ENCODE peak calls at places on chromosome 13, in four cellular contexts. M is left ventricle myocardium inferior, K is thoracic aorta, E is colonic mucosa. D is an unnamed sample.

GRCh38 chr13:31775686-31776085 is 36.4 kb downstream of the RXFP2 start:
- DNase-seq in M (peak), K (no peak), E (no peak), D (no peak)

GRCh38 chr13:75876371-75877050 is 240.4 kb downstream of the LMO7 start:
- DNase-seq in K (no peak), M (peak), E (peak), D (peak)

GRCh38 chr13:110129539-110130186 is 177.3 kb downstream of the COL4A1 start:
- DNase-seq in M (no peak), E (no peak), K (no peak), D (no peak)

GRCh38 chr13:76889254-76889653 is 3.0 kb upstream of the KCTD12 start:
- DNase-seq in M (no peak), E (no peak), K (no peak), D (no peak)

GRCh38 chr13:39377699-39378098 is 225.3 kb downstream of the LHFPL6 start:
- DNase-seq in E (no peak), K (no peak), M (no peak), D (no peak)

GRCh38 chr13:34161829-34162544 is 344.0 kb downstream of the RFC3 start:
- DNase-seq in M (no peak), K (no peak), E (no peak), D (no peak)

GRCh38 chr13:50800091-50800739 is 43.3 kb downstream of the DLEU7 start:
- DNase-seq in M (no peak), K (no peak), E (no peak), D (no peak)

GRCh38 chr13:99895999-99896695 is 75.4 kb downstream of the ZIC5 start:
- DNase-seq in E (no peak), M (no peak), K (no peak), D (no peak)

GRCh38 chr13:35990196-35990595 is 141.0 kb downstream of the DCLK1 start:
- DNase-seq in E (no peak), M (no peak), K (no peak), D (no peak)

DNA sequence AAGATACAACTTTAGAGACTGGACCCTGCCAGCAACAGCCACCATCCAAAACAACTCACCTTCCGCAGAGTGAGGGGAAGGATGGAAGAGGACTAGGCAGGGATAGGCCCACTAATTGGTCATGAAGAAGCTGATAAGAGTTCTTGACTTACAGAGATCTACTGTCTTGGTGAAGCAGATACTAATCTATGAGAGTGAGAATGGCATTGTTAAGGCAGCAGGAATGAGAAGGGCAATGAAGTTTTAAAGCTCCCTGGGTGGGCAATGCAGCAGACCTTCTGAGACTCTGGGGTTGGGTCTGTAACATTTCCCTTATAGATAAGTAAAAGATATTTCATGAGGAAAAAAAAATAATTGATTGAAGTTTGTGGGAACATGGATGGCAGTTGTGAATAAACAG is 63.7 kb downstream of the KLF12 start:
- DNase-seq in K (no peak), E (no peak), M (no peak), D (peak)
- H3K4me3 ChIP-seq in K (no peak), E (no peak), M (no peak), D (peak)

DNA sequence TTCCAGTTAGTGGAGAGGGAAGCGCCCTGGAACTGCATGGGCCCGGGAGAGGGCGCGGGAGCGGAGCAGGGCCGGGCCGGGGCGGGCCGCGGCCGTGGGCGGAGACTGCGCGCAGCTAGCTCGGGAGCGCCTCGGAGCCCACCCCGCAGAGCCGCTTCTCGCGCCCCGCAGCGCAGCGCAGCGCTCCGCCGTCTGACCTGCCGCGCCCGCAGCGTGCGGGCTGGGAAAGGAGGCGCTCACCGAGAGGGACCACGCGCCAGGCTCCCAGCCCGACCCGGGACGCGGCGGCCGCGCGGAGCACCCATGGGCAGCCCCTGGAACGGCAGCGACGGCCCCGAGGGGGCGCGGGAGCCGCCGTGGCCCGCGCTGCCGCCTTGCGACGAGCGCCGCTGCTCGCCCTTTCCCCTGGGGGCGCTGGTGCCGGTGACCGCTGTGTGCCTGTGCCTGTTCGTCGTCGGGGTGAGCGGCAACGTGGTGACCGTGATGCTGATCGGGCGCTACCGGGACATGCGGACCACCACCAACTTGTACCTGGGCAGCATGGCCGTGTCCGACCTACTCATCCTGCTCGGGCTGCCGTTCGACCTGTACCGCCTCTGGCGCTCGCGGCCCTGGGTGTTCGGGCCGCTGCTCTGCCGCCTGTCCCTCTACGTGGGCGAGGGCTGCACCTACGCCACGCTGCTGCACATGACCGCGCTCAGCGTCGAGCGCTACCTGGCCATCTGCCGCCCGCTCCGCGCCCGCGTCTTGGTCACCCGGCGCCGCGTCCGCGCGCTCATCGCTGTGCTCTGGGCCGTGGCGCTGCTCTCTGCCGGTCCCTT is at the start of gene MLNR:
- DNase-seq in E (peak), M (no peak), K (no peak), D (no peak)
- H3K4me3 ChIP-seq in E (peak), M (peak), K (peak), D (no peak)

DNA sequence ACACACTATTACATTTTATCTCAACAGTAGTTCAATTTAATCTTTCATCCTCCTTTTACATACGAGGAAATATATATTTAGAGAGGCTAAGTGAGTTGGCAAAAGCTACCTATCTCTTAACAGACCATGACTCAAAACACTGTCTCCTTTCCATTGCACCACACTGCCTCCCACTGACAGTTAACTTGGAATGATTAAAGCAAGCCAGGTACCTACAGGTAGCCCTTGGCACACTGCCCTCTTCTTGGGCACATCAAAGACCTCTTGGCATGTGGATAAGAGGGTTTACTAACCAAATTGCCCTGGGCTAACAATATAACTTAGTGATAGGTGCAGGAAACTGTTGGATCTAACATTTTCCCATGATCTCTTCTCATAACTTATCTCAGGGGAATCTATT is 1.9 kb downstream of the ABHD13 start:
- DNase-seq in K (no peak), M (no peak), E (peak), D (no peak)
- H3K4me3 ChIP-seq in K (peak), M (peak), E (peak), D (peak)

GRCh38 chr13:26253787-26254582 is at the start of gene CDK8:
- DNase-seq in K (peak), E (peak), M (peak), D (peak)

GRCh38 chr13:26253262-26253786 is 605 bp upstream of the CDK8 start:
- DNase-seq in E (no peak), K (no peak), M (no peak), D (no peak)

GRCh38 chr13:26257049-26257448 is 3.1 kb downstream of the CDK8 start:
- DNase-seq in K (no peak), E (no peak), M (no peak), D (no peak)

GRCh38 chr13:26254583-26255102 is 714 bp downstream of the CDK8 start:
- DNase-seq in E (peak), K (peak), M (peak), D (peak)

GRCh38 chr13:26255717-26256277 is 1.9 kb downstream of the CDK8 start:
- DNase-seq in K (no peak), E (no peak), M (no peak), D (no peak)
- H3K4me3 ChIP-seq in K (peak), E (peak), M (peak), D (peak)

DNA sequence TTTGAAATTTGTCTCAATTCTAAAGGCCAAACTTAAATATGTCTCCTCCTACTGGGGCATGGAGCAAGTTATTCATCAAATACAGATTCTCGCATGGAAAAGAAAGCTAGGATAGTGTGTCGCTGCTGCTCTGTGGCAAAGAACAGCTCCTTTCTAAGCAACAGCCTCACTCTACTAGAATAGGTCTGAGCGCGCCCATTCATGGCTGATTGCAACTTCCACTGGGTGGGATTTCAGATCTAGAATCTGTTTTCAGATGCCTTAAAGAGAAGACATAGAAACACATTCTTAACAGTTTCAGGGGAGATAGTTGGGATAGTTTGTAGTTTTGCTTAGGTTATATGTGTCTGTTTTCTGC is 2.4 kb downstream of the RGCC start:
- DNase-seq in E (no peak), M (no peak), K (no peak), D (no peak)
- H3K4me3 ChIP-seq in E (no peak), M (peak), K (peak), D (no peak)

GRCh38 chr13:30306762-30307193 is 573 bp downstream of the KATNAL1 start:
- DNase-seq in K (peak), E (peak), M (peak), D (peak)
- H3K4me3 ChIP-seq in K (peak), E (peak), M (peak), D (peak)